ENCODE peak calls at places on chromosomes 1 and 21, in six cellular contexts. G, B, J, K, X and I are unnamed samples.

GRCh38 chr1:221366495-221367095 is 375.3 kb downstream of the DUSP10 start:
- DNase-seq in G (no peak), B (no peak), J (no peak), K (no peak), X (peak), I (peak)

GRCh38 chr1:22055463-22055862 is 3.0 kb downstream of the CDC42 start:
- DNase-seq in G (no peak), B (no peak), J (no peak), K (no peak), X (no peak), I (no peak)

GRCh38 chr1:228100822-228101613 is 2.1 kb downstream of the C1orf35 start:
- DNase-seq in G (peak), B (no peak), J (no peak), K (no peak), X (no peak), I (peak)

GRCh38 chr1:92380867-92381266 is 82.0 kb downstream of the RPAP2 start:
- DNase-seq in G (no peak), B (no peak), J (no peak), K (no peak), X (no peak), I (no peak)

GRCh38 chr21:37535672-37536071 is 169.1 kb downstream of the DYRK1A start:
- DNase-seq in G (peak), B (no peak), J (no peak), K (no peak), X (no peak), I (no peak)

GRCh38 chr1:41353744-41354143 is 7.5 kb upstream of the FOXO6 start:
- DNase-seq in G (peak), B (no peak), J (no peak), K (no peak), X (peak), I (peak)

GRCh38 chr1:211654838-211655787 is 20.3 kb downstream of the NEK2 start:
- DNase-seq in G (peak), B (peak), J (peak), K (peak), X (peak), I (peak)

GRCh38 chr1:103576065-103576464 is 4.7 kb downstream of the AMY2B start:
- DNase-seq in G (no peak), B (no peak), J (no peak), K (no peak), X (no peak), I (no peak)

GRCh38 chr1:176567190-176567794 is 104.3 kb downstream of the PAPPA2 start:
- DNase-seq in G (no peak), B (no peak), J (no peak), K (no peak), X (no peak), I (no peak)

GRCh38 chr1:192592981-192593683 is 17.6 kb downstream of the RGS1 start:
- DNase-seq in G (no peak), B (no peak), J (no peak), K (no peak), X (no peak), I (no peak)

GRCh38 chr1:218346391-218347204 is 1.5 kb downstream of the TGFB2 start:
- DNase-seq in G (peak), B (no peak), J (no peak), K (no peak), X (peak), I (peak)

GRCh38 chr1:207032528-207033017 is at the start of gene C1orf116:
- DNase-seq in G (no peak), B (peak), J (no peak), K (no peak), X (peak), I (peak)

GRCh38 chr1:36635284-36635683 is 152.6 kb upstream of the CSF3R start:
- DNase-seq in G (no peak), B (no peak), J (no peak), K (no peak), X (no peak), I (no peak)

GRCh38 chr1:203273206-203273868 is 32.0 kb upstream of the BTG2 start:
- DNase-seq in G (peak), B (peak), J (peak), K (peak), X (peak), I (peak)

GRCh38 chr1:32031578-32032286 is 18.1 kb downstream of the KHDRBS1 start:
- DNase-seq in G (no peak), B (no peak), J (no peak), K (no peak), X (no peak), I (no peak)

GRCh38 chr21:45334591-45335081 is 46.9 kb upstream of the POFUT2 start:
- DNase-seq in G (peak), B (no peak), J (no peak), K (no peak), X (no peak), I (peak)